ENCODE peak calls at places on chromosomes 16 and 17, in five cellular contexts. L, A, G, U and I are unnamed samples.

GRCh38 chr16:49706620-49707355 is 149.1 kb downstream of the ZNF423 start:
- DNase-seq in L (no peak), A (no peak), G (no peak), U (no peak), I (no peak)

GRCh38 chr16:2710021-2710710 is 9.9 kb downstream of the PRSS27 start:
- DNase-seq in L (no peak), A (no peak), G (no peak), U (no peak), I (no peak)

GRCh38 chr17:51559778-51560177 is 299.4 kb downstream of the UTP18 start:
- DNase-seq in G (no peak), L (no peak), A (no peak), U (no peak), I (no peak)

GRCh38 chr16:3503513-3503912 is 2.7 kb downstream of the CLUAP1 start:
- DNase-seq in G (no peak), U (no peak), L (no peak), A (no peak), I (no peak)

GRCh38 chr16:48496571-48497095 is 111.4 kb upstream of the SIAH1 start:
- DNase-seq in A (no peak), G (no peak), L (no peak), U (no peak), I (no peak)

GRCh38 chr16:26795184-26795583 is 271.5 kb upstream of the C16orf82 start:
- DNase-seq in L (no peak), A (no peak), U (no peak), G (no peak), I (no peak)

GRCh38 chr16:28317040-28317880 is 24.9 kb downstream of the SBK1 start:
- DNase-seq in U (peak), L (peak), G (peak), A (peak), I (peak)

GRCh38 chr17:49513044-49513395 is 17.9 kb downstream of the NGFR start:
- DNase-seq in G (no peak), L (no peak), U (no peak), A (no peak), I (no peak)

GRCh38 chr17:81160747-81161453 is 4.4 kb upstream of the PVALEF start:
- DNase-seq in G (no peak), L (peak), A (no peak), U (no peak), I (no peak)

GRCh38 chr17:64411999-64412771 is 21.5 kb upstream of the PECAM1 start:
- DNase-seq in A (no peak), U (peak), L (no peak), G (peak), I (peak)

GRCh38 chr17:78645421-78646295 is 68.5 kb upstream of the DNAH17 start:
- DNase-seq in G (peak), L (peak), A (peak), U (peak), I (peak)

GRCh38 chr16:84888450-84888849 is 68.7 kb downstream of the CRISPLD2 start:
- DNase-seq in L (no peak), U (no peak), A (no peak), G (no peak), I (no peak)

GRCh38 chr17:28953444-28954118 is 2.3 kb upstream of the PHF12 start:
- DNase-seq in A (peak), U (no peak), G (peak), L (peak), I (peak)

GRCh38 chr16:88737298-88738166 is 31.2 kb downstream of the CTU2 start:
- DNase-seq in G (peak), L (peak), U (peak), A (peak), I (peak)

GRCh38 chr17:31561469-31562412 is 170.3 kb downstream of the RAB11FIP4 start:
- DNase-seq in L (no peak), G (peak), U (peak), A (peak), I (peak)
- H3K4me3 ChIP-seq in L (no peak), G (peak), U (peak), A (peak), I (peak)

DNA sequence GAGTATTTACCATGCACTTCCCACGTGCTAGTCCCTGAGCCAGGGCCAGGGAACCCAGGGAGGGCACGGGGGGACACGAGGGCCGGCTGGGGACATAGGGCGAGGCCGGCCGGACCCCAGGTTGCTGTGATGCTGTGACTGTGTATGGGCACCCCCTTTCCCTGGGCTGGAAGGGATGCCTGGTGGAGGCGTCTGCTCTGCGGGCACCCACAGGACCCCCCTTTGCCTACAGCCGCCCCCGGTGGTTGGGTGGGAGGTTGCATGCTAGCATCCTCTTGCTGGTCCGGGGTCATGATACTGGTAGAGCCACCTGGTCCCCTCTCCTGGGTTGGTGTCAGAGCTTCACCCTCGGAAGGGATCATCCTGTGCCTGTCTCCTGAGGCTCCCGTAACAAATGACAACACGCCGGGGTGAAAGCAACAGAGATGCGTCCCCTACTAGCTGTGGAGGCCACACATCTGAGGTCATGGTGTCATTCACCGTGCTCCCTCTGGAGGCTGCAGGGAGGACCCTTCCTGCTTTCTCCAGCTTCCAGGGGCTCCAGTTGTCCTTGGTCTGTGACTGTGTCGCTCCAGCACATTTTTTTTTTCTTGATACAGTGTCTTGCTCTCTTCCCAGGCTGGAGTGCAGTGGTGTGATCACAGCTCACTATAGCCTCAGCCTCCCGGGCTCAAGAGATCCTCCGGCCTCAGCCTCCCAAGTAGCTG is 3.1 kb upstream of the CIAO3 start:
- DNase-seq in L (no peak), A (no peak), U (no peak), G (no peak), I (no peak)
- TF ChIP-seq CTCF in L (no peak), A (no peak), U (no peak), G (no peak), I (peak)

GRCh38 chr16:23716484-23716883 is 3.5 kb upstream of the ERN2 start:
- DNase-seq in G (no peak), L (no peak), A (no peak), U (no peak), I (no peak)
- H3K4me3 ChIP-seq in G (no peak), L (no peak), A (no peak), U (no peak), I (no peak)

GRCh38 chr17:13939222-13939621 is 130.1 kb upstream of the COX10 start:
- DNase-seq in L (no peak), G (no peak), A (no peak), U (no peak), I (no peak)
- TF ChIP-seq CTCF in L (no peak), G (peak), A (no peak), U (peak), I (peak)

GRCh38 chr17:76548378-76549214 is 8.8 kb downstream of the PRCD start:
- DNase-seq in L (no peak), U (no peak), A (no peak), G (no peak), I (no peak)
- H3K4me3 ChIP-seq in L (no peak), U (no peak), A (no peak), G (no peak), I (no peak)

GRCh38 chr16:55292491-55292890 is 31.5 kb upstream of the IRX6 start:
- DNase-seq in A (no peak), G (no peak), L (no peak), U (no peak), I (no peak)

GRCh38 chr16:55291847-55292246 is 32.2 kb upstream of the IRX6 start:
- DNase-seq in U (no peak), G (no peak), L (no peak), A (no peak), I (no peak)

GRCh38 chr16:55294947-55295346 is 29.1 kb upstream of the IRX6 start:
- DNase-seq in U (no peak), L (no peak), G (peak), A (no peak), I (no peak)

GRCh38 chr16:55297062-55297909 is 26.7 kb upstream of the IRX6 start:
- DNase-seq in L (no peak), A (peak), U (no peak), G (no peak), I (peak)

DNA sequence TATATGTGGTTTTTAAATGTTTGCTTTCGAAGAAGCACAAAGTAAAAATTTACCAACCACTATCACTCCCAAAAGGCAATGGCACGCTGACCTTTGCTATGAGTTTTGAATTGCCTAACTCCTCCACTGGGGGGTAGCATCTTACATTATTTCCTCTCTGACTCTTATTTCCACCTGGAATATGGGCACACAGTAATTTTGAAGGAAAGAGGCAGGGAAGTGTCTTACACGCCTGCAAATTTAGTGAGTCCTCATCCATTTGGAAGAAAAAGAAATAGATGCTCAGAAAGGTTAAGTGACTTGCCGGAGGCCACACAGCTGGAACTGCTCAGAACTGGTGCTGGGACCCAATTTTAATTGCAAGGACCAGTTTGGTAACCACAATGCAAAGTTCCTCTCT is 29.9 kb upstream of the IRX6 start:
- DNase-seq in U (no peak), L (no peak), G (no peak), A (no peak), I (no peak)
- TF ChIP-seq CTCF in U (no peak), L (no peak), G (no peak), A (no peak), I (no peak)

GRCh38 chr17:39799395-39799794 is 61.7 kb downstream of the GRB7 start:
- DNase-seq in U (no peak), L (no peak), A (no peak), G (no peak), I (no peak)
- H3K4me3 ChIP-seq in U (no peak), L (no peak), A (no peak), G (no peak), I (no peak)

DNA sequence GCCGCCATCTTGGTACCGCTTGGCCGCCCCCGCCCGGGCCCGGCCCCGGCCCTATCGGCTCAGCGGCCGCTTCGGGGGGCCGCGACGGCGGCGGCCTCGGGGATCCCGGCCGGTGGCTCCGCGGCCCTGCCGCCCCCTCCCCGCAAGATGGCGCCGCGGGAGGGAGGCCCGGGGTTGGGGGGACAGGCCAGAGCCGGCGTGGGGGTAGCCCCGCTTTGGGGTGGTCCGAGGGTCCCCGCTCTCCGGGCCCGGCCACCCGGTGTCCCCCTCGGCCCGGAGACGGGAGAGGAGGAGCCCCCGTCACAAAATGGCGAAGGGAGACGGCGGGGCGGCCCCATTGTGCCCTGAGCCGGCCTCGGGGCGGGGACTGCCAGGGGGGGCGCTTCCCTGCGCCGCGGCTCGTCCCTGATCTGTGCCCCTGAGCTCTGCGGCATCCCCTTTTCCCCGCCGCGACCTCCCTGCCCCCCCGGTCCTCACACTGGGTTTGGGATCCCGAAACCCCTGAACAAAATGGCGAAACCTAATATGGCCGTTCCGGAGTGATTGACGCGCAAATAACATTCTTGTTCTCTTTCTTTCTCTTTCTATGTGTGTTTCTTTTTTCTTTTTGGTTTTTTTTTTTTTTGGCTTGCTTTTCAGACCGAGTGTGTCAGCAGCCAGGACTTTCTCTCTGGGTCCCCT is 978 bp downstream of the HAPSTR1 start:
- DNase-seq in A (no peak), G (peak), L (peak), U (no peak), I (peak)
- TF ChIP-seq CTCF in A (peak), G (no peak), L (no peak), U (no peak), I (no peak)

GRCh38 chr17:47850692-47851573 is at the start of gene SP6:
- DNase-seq in U (peak), A (peak), L (peak), G (peak), I (peak)

GRCh38 chr17:47850373-47850691 is 631 bp downstream of the SP6 start:
- DNase-seq in A (no peak), U (no peak), G (no peak), L (no peak), I (no peak)

GRCh38 chr17:47853616-47854015 is 2.7 kb upstream of the SP6 start:
- DNase-seq in A (no peak), L (no peak), G (no peak), U (no peak), I (no peak)

GRCh38 chr17:47852113-47852949 is 1.4 kb upstream of the SP6 start:
- DNase-seq in A (no peak), L (no peak), G (peak), U (no peak), I (no peak)

GRCh38 chr17:47851764-47852112 is 775 bp upstream of the SP6 start:
- DNase-seq in G (no peak), U (no peak), L (no peak), A (no peak), I (no peak)
- H3K4me3 ChIP-seq in G (no peak), U (no peak), L (no peak), A (no peak), I (no peak)